ENCODE peak calls at places on chromosome 2, in four cellular contexts. F is A549, B is spleen, R is mammary epithelial cell. A is an unnamed sample.

GRCh38 chr2:99883356-99883867 is 259.0 kb downstream of the AFF3 start:
- DNase-seq in R (no peak), F (no peak), B (no peak), A (no peak)

GRCh38 chr2:14941151-14941631 is 308.7 kb downstream of the LRATD1 start:
- DNase-seq in F (no peak), R (no peak), B (no peak), A (no peak)

GRCh38 chr2:99860720-99861375 is 281.5 kb downstream of the AFF3 start:
- DNase-seq in R (no peak), B (no peak), F (no peak), A (no peak)

GRCh38 chr2:122236152-122236892 is 480.9 kb downstream of the TSN start:
- DNase-seq in R (peak), F (peak), B (no peak), A (peak)

GRCh38 chr2:215831296-215831913 is 181.9 kb downstream of the MREG start:
- DNase-seq in R (no peak), B (no peak), F (peak), A (no peak)

GRCh38 chr2:157052685-157053224 is 204.8 kb upstream of the GALNT5 start:
- DNase-seq in B (no peak), R (peak), F (peak), A (no peak)

GRCh38 chr2:12507295-12507694 is 209.4 kb upstream of the TRIB2 start:
- DNase-seq in F (no peak), R (peak), B (no peak), A (no peak)

GRCh38 chr2:223524066-223524465 is 78.1 kb downstream of the SCG2 start:
- DNase-seq in B (no peak), R (no peak), F (no peak), A (no peak)

GRCh38 chr2:33184026-33184425 is 237.3 kb downstream of the LTBP1 start:
- DNase-seq in F (no peak), R (no peak), B (no peak), A (no peak)

GRCh38 chr2:46836295-46837111 is 79.1 kb downstream of the MCFD2 start:
- DNase-seq in B (no peak), R (peak), F (no peak), A (no peak)

GRCh38 chr2:194003911-194004310 is 1653.1 kb upstream of the SLC39A10 start:
- DNase-seq in R (peak), F (no peak), B (no peak), A (no peak)

GRCh38 chr2:20666364-20667150 is at the start of gene GDF7:
- DNase-seq in B (peak), R (no peak), F (peak), A (no peak)

GRCh38 chr2:239196474-239197021 is 204.3 kb downstream of the HDAC4 start:
- DNase-seq in F (no peak), B (peak), R (no peak), A (peak)

GRCh38 chr2:151007365-151007764 is 254.3 kb downstream of the RBM43 start:
- DNase-seq in R (no peak), B (no peak), F (no peak), A (no peak)

GRCh38 chr2:119747311-119747710 is 12.4 kb upstream of the PTPN4 start:
- DNase-seq in B (no peak), R (no peak), F (no peak), A (no peak)

GRCh38 chr2:119745566-119745965 is 14.2 kb upstream of the PTPN4 start:
- DNase-seq in B (no peak), R (no peak), F (no peak), A (no peak)

GRCh38 chr2:119741868-119742267 is 17.9 kb upstream of the PTPN4 start:
- DNase-seq in B (no peak), R (no peak), F (no peak), A (no peak)

GRCh38 chr2:119746836-119747235 is 12.9 kb upstream of the PTPN4 start:
- DNase-seq in B (no peak), F (no peak), R (peak), A (no peak)

DNA sequence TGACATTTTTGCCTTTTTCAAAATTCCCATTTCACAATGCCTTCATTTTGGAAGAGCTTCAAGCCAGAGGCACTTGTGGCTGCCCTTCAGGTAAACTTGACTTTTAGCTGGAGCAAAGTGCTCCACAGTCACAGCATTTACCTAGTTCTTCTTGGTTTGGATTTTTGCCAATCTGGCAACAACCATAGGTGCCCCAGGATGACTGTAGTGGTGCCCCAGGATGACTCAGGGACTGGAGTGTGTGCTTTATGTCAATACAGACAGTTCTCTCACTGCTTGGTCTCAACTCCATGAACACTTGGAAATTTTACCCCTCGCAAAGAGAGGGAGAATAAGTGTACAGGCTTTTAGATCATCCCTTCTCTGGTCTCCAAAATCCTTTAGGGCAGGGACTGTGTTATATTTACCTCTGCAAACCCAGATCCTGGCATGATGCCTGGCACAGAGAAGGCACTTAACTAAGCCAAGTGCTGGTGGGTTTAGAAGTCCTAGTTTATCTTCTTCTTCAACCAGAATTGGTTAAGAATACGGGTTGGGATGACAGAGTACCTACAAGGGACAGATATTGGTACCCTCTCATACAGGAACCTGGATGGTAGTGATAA is 15.3 kb upstream of the PTPN4 start:
- DNase-seq in B (no peak), F (peak), R (peak), A (no peak)
- H3K27ac ChIP-seq in B (no peak), F (peak), R (no peak), A (no peak)

DNA sequence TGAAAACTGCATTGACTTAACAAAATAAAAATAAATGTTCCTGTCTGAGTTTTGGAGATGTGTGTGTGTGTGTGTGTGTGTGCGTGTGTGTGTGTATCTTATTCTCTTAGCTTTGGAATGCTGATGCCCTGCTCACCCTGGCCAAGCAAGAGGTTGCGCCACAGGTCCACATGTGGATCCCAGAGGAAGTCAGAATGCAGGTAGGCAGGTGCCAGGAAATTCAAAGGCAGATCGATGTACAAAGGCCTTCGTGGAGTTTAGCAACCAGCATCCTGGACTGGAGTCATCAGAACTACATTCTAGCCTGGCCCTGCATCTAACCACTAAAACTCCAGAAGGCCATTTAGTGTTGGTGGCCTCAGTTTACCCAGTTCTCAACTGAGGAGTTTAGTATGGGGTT is 12.4 kb downstream of the G6PC2 start:
- DNase-seq in B (no peak), R (no peak), F (no peak), A (no peak)
- H3K4me3 ChIP-seq in B (no peak), R (no peak), F (no peak), A (no peak)

GRCh38 chr2:3001595-3002184 is 375.9 kb downstream of the EIPR1 start:
- DNase-seq in R (no peak), F (peak), B (no peak), A (no peak)
- TF ChIP-seq CTCF in R (no peak), F (peak), B (peak), A (no peak)

GRCh38 chr2:128753321-128753720 is 434.7 kb upstream of the HS6ST1 start:
- DNase-seq in F (no peak), R (no peak), B (no peak), A (no peak)
- H3K27ac ChIP-seq in F (no peak), R (no peak), B (peak), A (no peak)

GRCh38 chr2:217653240-217653639 is 349.6 kb downstream of the TNS1 start:
- DNase-seq in B (no peak), F (peak), R (peak), A (peak)
- H3K4me3 ChIP-seq in B (no peak), F (no peak), R (no peak), A (no peak)

A was measured in coronary artery.